ENCODE peak calls at places on chromosome 1, in four cellular contexts. Y is PC-9; Q is NCI-H1105; V is stimulated activated CD8-positive, alpha-beta memory T cell treated with anti-CD3 and anti-CD28 coated beads, Interleukin-15, amount 100 ng/mL, for 24 hours. X is an unnamed sample.

GRCh38 chr1:40824591-40825429 is 37.4 kb downstream of the CITED4 start:
- DNase-seq in Y (no peak), Q (no peak), V (no peak), X (no peak)

GRCh38 chr1:221435510-221435909 is 306.4 kb downstream of the DUSP10 start:
- DNase-seq in Y (no peak), Q (peak), V (no peak), X (peak)

GRCh38 chr1:242189591-242189990 is 190.7 kb upstream of the MAP1LC3C start:
- DNase-seq in Y (no peak), Q (no peak), V (no peak), X (no peak)

GRCh38 chr1:52955129-52955970 is 28.3 kb downstream of the SCP2 start:
- DNase-seq in Y (no peak), Q (no peak), V (no peak), X (no peak)

GRCh38 chr1:234553241-234554156 is 56.5 kb downstream of the IRF2BP2 start:
- DNase-seq in Y (no peak), Q (no peak), V (no peak), X (no peak)

GRCh38 chr1:92070892-92071291 is 4.3 kb downstream of the SETSIP start:
- DNase-seq in Y (no peak), Q (no peak), V (no peak), X (no peak)

GRCh38 chr1:51878616-51879336 is at the start of gene NRDC:
- DNase-seq in Y (peak), Q (peak), V (peak), X (peak)

GRCh38 chr1:37033355-37034291 is 692 bp downstream of the GRIK3 start:
- DNase-seq in Y (no peak), Q (no peak), V (no peak), X (no peak)

GRCh38 chr1:207941664-207942063 is 30.7 kb upstream of the CD34 start:
- DNase-seq in Y (no peak), Q (no peak), V (no peak), X (no peak)

X was measured in naive B cell.